ENCODE peak calls at places on chromosomes 7 and 10, in ten cellular contexts. One of them, this sample, is unnamed.

GRCh38 chr7:106552645-106553445 is 108.1 kb downstream of the CCDC71L start:
- DNase-seq in choroid plexus epithelial cell: no peak
- DNase-seq in HEK293T: no peak
- DNase-seq in HFFc6: no peak
- DNase-seq in upper lobe of right lung: no peak
- DNase-seq in lung microvascular endothelial cell: no peak
- DNase-seq in epithelial cell of proximal tubule: no peak
- DNase-seq in AG10803: no peak
- DNase-seq in NCI-H460: no peak
- DNase-seq in EL: no peak
- DNase-seq in this sample: no peak

GRCh38 chr7:47951374-47951773 is 3.1 kb upstream of the PKD1L1 start:
- DNase-seq in NCI-H460: no peak
- DNase-seq in AG10803: no peak
- DNase-seq in EL: no peak
- DNase-seq in choroid plexus epithelial cell: no peak
- DNase-seq in upper lobe of right lung: no peak
- DNase-seq in HFFc6: no peak
- DNase-seq in epithelial cell of proximal tubule: no peak
- DNase-seq in HEK293T: no peak
- DNase-seq in lung microvascular endothelial cell: no peak
- DNase-seq in this sample: no peak

GRCh38 chr10:29926649-29927048 is 132.7 kb downstream of the JCAD start:
- DNase-seq in AG10803: peak; percentile 70
- DNase-seq in epithelial cell of proximal tubule: no peak
- DNase-seq in choroid plexus epithelial cell: peak; percentile 93
- DNase-seq in NCI-H460: no peak
- DNase-seq in lung microvascular endothelial cell: peak; percentile 28
- DNase-seq in HFFc6: peak; percentile 25
- DNase-seq in HEK293T: peak; percentile 21
- DNase-seq in upper lobe of right lung: no peak
- DNase-seq in EL: peak; percentile 30
- DNase-seq in this sample: peak; percentile 54

GRCh38 chr7:130998993-130999602 is 265.1 kb upstream of the KLF14 start:
- DNase-seq in choroid plexus epithelial cell: peak; percentile 82
- DNase-seq in lung microvascular endothelial cell: peak; percentile 29
- DNase-seq in AG10803: no peak
- DNase-seq in HEK293T: no peak
- DNase-seq in upper lobe of right lung: no peak
- DNase-seq in HFFc6: peak; percentile 33
- DNase-seq in epithelial cell of proximal tubule: no peak
- DNase-seq in EL: peak; percentile 50
- DNase-seq in NCI-H460: no peak
- DNase-seq in this sample: no peak

GRCh38 chr7:106065560-106066500 is 46.3 kb downstream of the SYPL1 start:
- DNase-seq in EL: no peak
- DNase-seq in NCI-H460: no peak
- DNase-seq in lung microvascular endothelial cell: peak; percentile 23
- DNase-seq in upper lobe of right lung: no peak
- DNase-seq in AG10803: peak; percentile 40
- DNase-seq in HEK293T: no peak
- DNase-seq in HFFc6: no peak
- DNase-seq in epithelial cell of proximal tubule: no peak
- DNase-seq in choroid plexus epithelial cell: peak; percentile 64
- DNase-seq in this sample: no peak

GRCh38 chr10:18594574-18595156 is 56.7 kb downstream of the NSUN6 start:
- DNase-seq in choroid plexus epithelial cell: peak; percentile 23
- DNase-seq in EL: no peak
- DNase-seq in NCI-H460: no peak
- DNase-seq in epithelial cell of proximal tubule: no peak
- DNase-seq in AG10803: no peak
- DNase-seq in HFFc6: peak; percentile 9
- DNase-seq in lung microvascular endothelial cell: no peak
- DNase-seq in upper lobe of right lung: no peak
- DNase-seq in HEK293T: peak; percentile 37
- DNase-seq in this sample: no peak

GRCh38 chr10:131902691-131903090 is 1.9 kb downstream of the PPP2R2D start:
- DNase-seq in lung microvascular endothelial cell: no peak
- DNase-seq in epithelial cell of proximal tubule: no peak
- DNase-seq in HFFc6: no peak
- DNase-seq in HEK293T: no peak
- DNase-seq in choroid plexus epithelial cell: no peak
- DNase-seq in AG10803: no peak
- DNase-seq in upper lobe of right lung: peak; percentile 22
- DNase-seq in EL: no peak
- DNase-seq in NCI-H460: no peak
- DNase-seq in this sample: no peak

GRCh38 chr7:80133361-80134104 is 1.1 kb upstream of the GNAI1 start:
- DNase-seq in lung microvascular endothelial cell: peak; percentile 47
- DNase-seq in AG10803: peak; percentile 39
- DNase-seq in choroid plexus epithelial cell: peak; percentile 29
- DNase-seq in HEK293T: no peak
- DNase-seq in epithelial cell of proximal tubule: no peak
- DNase-seq in HFFc6: peak; percentile 30
- DNase-seq in NCI-H460: no peak
- DNase-seq in upper lobe of right lung: no peak
- DNase-seq in EL: no peak
- DNase-seq in this sample: no peak

GRCh38 chr7:114141415-114141814 is 222.6 kb upstream of the PPP1R3A start:
- DNase-seq in choroid plexus epithelial cell: no peak
- DNase-seq in HEK293T: no peak
- DNase-seq in lung microvascular endothelial cell: no peak
- DNase-seq in HFFc6: no peak
- DNase-seq in NCI-H460: no peak
- DNase-seq in AG10803: no peak
- DNase-seq in EL: no peak
- DNase-seq in epithelial cell of proximal tubule: no peak
- DNase-seq in upper lobe of right lung: no peak
- DNase-seq in this sample: no peak

GRCh38 chr10:42961156-42961589 is 115.7 kb upstream of the RET start:
- DNase-seq in EL: no peak
- DNase-seq in epithelial cell of proximal tubule: no peak
- DNase-seq in NCI-H460: no peak
- DNase-seq in AG10803: no peak
- DNase-seq in HEK293T: no peak
- DNase-seq in upper lobe of right lung: peak; percentile 40
- DNase-seq in lung microvascular endothelial cell: no peak
- DNase-seq in HFFc6: no peak
- DNase-seq in choroid plexus epithelial cell: no peak
- DNase-seq in this sample: no peak

GRCh38 chr7:5414876-5415275 is 8.8 kb downstream of the TNRC18 start:
- DNase-seq in AG10803: peak; percentile 31
- DNase-seq in NCI-H460: no peak
- DNase-seq in choroid plexus epithelial cell: no peak
- DNase-seq in lung microvascular endothelial cell: no peak
- DNase-seq in upper lobe of right lung: no peak
- DNase-seq in epithelial cell of proximal tubule: no peak
- DNase-seq in HEK293T: no peak
- DNase-seq in HFFc6: no peak
- DNase-seq in EL: no peak
- DNase-seq in this sample: no peak

GRCh38 chr10:101258179-101258885 is 29.1 kb upstream of the LBX1 start:
- DNase-seq in epithelial cell of proximal tubule: no peak
- DNase-seq in lung microvascular endothelial cell: no peak
- DNase-seq in HFFc6: no peak
- DNase-seq in NCI-H460: no peak
- DNase-seq in choroid plexus epithelial cell: no peak
- DNase-seq in HEK293T: peak; percentile 74
- DNase-seq in EL: no peak
- DNase-seq in upper lobe of right lung: no peak
- DNase-seq in AG10803: no peak
- DNase-seq in this sample: no peak

GRCh38 chr7:130872341-130872740 is 138.3 kb upstream of the KLF14 start:
- DNase-seq in HEK293T: no peak
- DNase-seq in upper lobe of right lung: no peak
- DNase-seq in AG10803: no peak
- DNase-seq in HFFc6: no peak
- DNase-seq in choroid plexus epithelial cell: no peak
- DNase-seq in EL: no peak
- DNase-seq in epithelial cell of proximal tubule: no peak
- DNase-seq in NCI-H460: no peak
- DNase-seq in lung microvascular endothelial cell: no peak
- DNase-seq in this sample: no peak

GRCh38 chr7:76262683-76263402 is 39.6 kb upstream of the HSPB1 start:
- DNase-seq in HFFc6: peak; percentile 48
- DNase-seq in AG10803: peak; percentile 48
- DNase-seq in lung microvascular endothelial cell: peak; percentile 68
- DNase-seq in epithelial cell of proximal tubule: peak; percentile 4
- DNase-seq in choroid plexus epithelial cell: peak; percentile 81
- DNase-seq in EL: peak; percentile 67
- DNase-seq in upper lobe of right lung: no peak
- DNase-seq in HEK293T: peak; percentile 59
- DNase-seq in NCI-H460: peak; percentile 65
- DNase-seq in this sample: peak; percentile 73

GRCh38 chr10:77351386-77351785 is 286.2 kb downstream of the KCNMA1 start:
- DNase-seq in NCI-H460: no peak
- DNase-seq in EL: peak; percentile 62
- DNase-seq in lung microvascular endothelial cell: peak; percentile 22
- DNase-seq in HEK293T: no peak
- DNase-seq in upper lobe of right lung: no peak
- DNase-seq in AG10803: peak; percentile 73
- DNase-seq in HFFc6: peak; percentile 25
- DNase-seq in epithelial cell of proximal tubule: no peak
- DNase-seq in choroid plexus epithelial cell: peak; percentile 29
- DNase-seq in this sample: peak; percentile 57

GRCh38 chr7:82164813-82165212 is 278.8 kb downstream of the CACNA2D1 start:
- DNase-seq in upper lobe of right lung: no peak
- DNase-seq in HEK293T: peak; percentile 11
- DNase-seq in lung microvascular endothelial cell: peak; percentile 44
- DNase-seq in NCI-H460: peak; percentile 8
- DNase-seq in HFFc6: peak; percentile 63
- DNase-seq in EL: peak; percentile 77
- DNase-seq in AG10803: peak; percentile 88
- DNase-seq in epithelial cell of proximal tubule: no peak
- DNase-seq in choroid plexus epithelial cell: peak; percentile 84
- DNase-seq in this sample: peak; percentile 64

GRCh38 chr10:78760463-78761240 is 308.1 kb upstream of the ZMIZ1 start:
- DNase-seq in NCI-H460: no peak
- DNase-seq in lung microvascular endothelial cell: no peak
- DNase-seq in choroid plexus epithelial cell: no peak
- DNase-seq in HEK293T: no peak
- DNase-seq in upper lobe of right lung: peak; percentile 45
- DNase-seq in EL: no peak
- DNase-seq in HFFc6: no peak
- DNase-seq in AG10803: no peak
- DNase-seq in epithelial cell of proximal tubule: no peak
- DNase-seq in this sample: no peak

GRCh38 chr7:90459888-90460287 is 9.6 kb upstream of the PTTG1IP2 start:
- DNase-seq in NCI-H460: no peak
- DNase-seq in HEK293T: peak; percentile 16
- DNase-seq in epithelial cell of proximal tubule: no peak
- DNase-seq in upper lobe of right lung: no peak
- DNase-seq in choroid plexus epithelial cell: no peak
- DNase-seq in EL: no peak
- DNase-seq in lung microvascular endothelial cell: no peak
- DNase-seq in HFFc6: no peak
- DNase-seq in AG10803: no peak
- DNase-seq in this sample: peak; percentile 42

GRCh38 chr10:112951349-112952281 is 1.6 kb downstream of the TCF7L2 start:
- DNase-seq in NCI-H460: peak; percentile 72
- DNase-seq in epithelial cell of proximal tubule: no peak
- DNase-seq in HEK293T: peak; percentile 30
- DNase-seq in AG10803: peak; percentile 85
- DNase-seq in upper lobe of right lung: peak; percentile 86
- DNase-seq in EL: peak; percentile 86
- DNase-seq in lung microvascular endothelial cell: peak; percentile 75
- DNase-seq in choroid plexus epithelial cell: peak; percentile 88
- DNase-seq in HFFc6: peak; percentile 68
- DNase-seq in this sample: peak; percentile 56

GRCh38 chr7:54546081-54546985 is 4.2 kb downstream of the VSTM2A start:
- DNase-seq in EL: no peak
- DNase-seq in HEK293T: peak; percentile 70
- DNase-seq in HFFc6: no peak
- DNase-seq in NCI-H460: peak; percentile 8
- DNase-seq in AG10803: no peak
- DNase-seq in epithelial cell of proximal tubule: no peak
- DNase-seq in choroid plexus epithelial cell: no peak
- DNase-seq in upper lobe of right lung: no peak
- DNase-seq in lung microvascular endothelial cell: no peak
- DNase-seq in this sample: peak; percentile 19

GRCh38 chr10:5941579-5941978 is 35.8 kb downstream of the IL15RA start:
- DNase-seq in NCI-H460: no peak
- DNase-seq in HEK293T: no peak
- DNase-seq in choroid plexus epithelial cell: no peak
- DNase-seq in epithelial cell of proximal tubule: no peak
- DNase-seq in HFFc6: no peak
- DNase-seq in EL: no peak
- DNase-seq in lung microvascular endothelial cell: no peak
- DNase-seq in upper lobe of right lung: no peak
- DNase-seq in AG10803: no peak
- DNase-seq in this sample: no peak

GRCh38 chr7:43584200-43584586 is 1.3 kb downstream of the STK17A start:
- DNase-seq in HFFc6: peak; percentile 62
- DNase-seq in HEK293T: no peak
- DNase-seq in choroid plexus epithelial cell: peak; percentile 75
- DNase-seq in lung microvascular endothelial cell: peak; percentile 57
- DNase-seq in upper lobe of right lung: no peak
- DNase-seq in NCI-H460: peak; percentile 52
- DNase-seq in EL: peak; percentile 75
- DNase-seq in epithelial cell of proximal tubule: peak; percentile 65
- DNase-seq in AG10803: peak; percentile 88
- DNase-seq in this sample: peak; percentile 40

GRCh38 chr10:59434463-59435326 is 72.3 kb upstream of the FAM13C start:
- DNase-seq in HEK293T: no peak
- DNase-seq in epithelial cell of proximal tubule: peak; percentile 22
- DNase-seq in upper lobe of right lung: no peak
- DNase-seq in EL: peak; percentile 9
- DNase-seq in AG10803: no peak
- DNase-seq in lung microvascular endothelial cell: peak; percentile 14
- DNase-seq in choroid plexus epithelial cell: peak; percentile 29
- DNase-seq in HFFc6: no peak
- DNase-seq in NCI-H460: no peak
- DNase-seq in this sample: no peak

GRCh38 chr10:76879116-76879706 is 758.4 kb downstream of the KCNMA1 start:
- DNase-seq in upper lobe of right lung: no peak
- DNase-seq in epithelial cell of proximal tubule: no peak
- DNase-seq in AG10803: no peak
- DNase-seq in EL: no peak
- DNase-seq in HEK293T: no peak
- DNase-seq in lung microvascular endothelial cell: no peak
- DNase-seq in NCI-H460: no peak
- DNase-seq in choroid plexus epithelial cell: no peak
- DNase-seq in HFFc6: no peak
- DNase-seq in this sample: no peak

GRCh38 chr7:94779070-94779469 is 123.1 kb upstream of the SGCE start:
- DNase-seq in NCI-H460: no peak
- DNase-seq in choroid plexus epithelial cell: peak; percentile 15
- DNase-seq in HFFc6: no peak
- DNase-seq in lung microvascular endothelial cell: no peak
- DNase-seq in EL: no peak
- DNase-seq in HEK293T: no peak
- DNase-seq in epithelial cell of proximal tubule: no peak
- DNase-seq in upper lobe of right lung: no peak
- DNase-seq in AG10803: no peak
- DNase-seq in this sample: no peak

GRCh38 chr7:77327932-77328628 is 88.1 kb downstream of the GSAP start:
- DNase-seq in upper lobe of right lung: no peak
- DNase-seq in HFFc6: no peak
- DNase-seq in choroid plexus epithelial cell: no peak
- DNase-seq in HEK293T: no peak
- DNase-seq in NCI-H460: peak; percentile 42
- DNase-seq in lung microvascular endothelial cell: peak; percentile 32
- DNase-seq in EL: peak; percentile 45
- DNase-seq in AG10803: no peak
- DNase-seq in epithelial cell of proximal tubule: no peak
- DNase-seq in this sample: peak; percentile 21

GRCh38 chr10:83127942-83128575 is 1011.2 kb upstream of the GHITM start:
- DNase-seq in AG10803: no peak
- DNase-seq in upper lobe of right lung: no peak
- DNase-seq in HFFc6: no peak
- DNase-seq in choroid plexus epithelial cell: no peak
- DNase-seq in epithelial cell of proximal tubule: no peak
- DNase-seq in HEK293T: no peak
- DNase-seq in lung microvascular endothelial cell: no peak
- DNase-seq in NCI-H460: no peak
- DNase-seq in EL: no peak
- DNase-seq in this sample: no peak

GRCh38 chr7:915291-916218 is 38.9 kb downstream of the ADAP1 start:
- DNase-seq in HEK293T: no peak
- DNase-seq in NCI-H460: no peak
- DNase-seq in EL: no peak
- DNase-seq in AG10803: no peak
- DNase-seq in upper lobe of right lung: no peak
- DNase-seq in epithelial cell of proximal tubule: no peak
- DNase-seq in lung microvascular endothelial cell: no peak
- DNase-seq in choroid plexus epithelial cell: peak; percentile 25
- DNase-seq in HFFc6: no peak
- DNase-seq in this sample: no peak

This sample was measured in GM03348.